ENCODE peak calls at places on chromosomes 6 and 20, in five cellular contexts. S is H1, M is GM12878, Y is K562, V is HepG2. C is an unnamed sample.

GRCh38 chr6:148548065-148548748 is 198.6 kb upstream of the UST start:
- DNase-seq in S (no peak), M (no peak), Y (no peak), V (no peak), C (no peak)

GRCh38 chr6:465531-466348 is 74.2 kb downstream of the IRF4 start:
- DNase-seq in S (no peak), M (no peak), Y (no peak), V (no peak), C (no peak)

GRCh38 chr6:34901930-34902329 is 12.9 kb downstream of the ANKS1A start:
- DNase-seq in S (no peak), M (no peak), Y (no peak), V (no peak), C (no peak)

GRCh38 chr6:165404703-165405102 is 95.3 kb upstream of the C6orf118 start:
- DNase-seq in S (no peak), M (no peak), Y (no peak), V (no peak), C (no peak)

GRCh38 chr6:169109821-169110220 is 143.8 kb downstream of the THBS2 start:
- DNase-seq in S (no peak), M (no peak), Y (no peak), V (no peak), C (no peak)

GRCh38 chr20:36061754-36062153 is 92.8 kb upstream of the EPB41L1 start:
- DNase-seq in S (no peak), M (no peak), Y (no peak), V (no peak), C (no peak)

GRCh38 chr20:25071722-25072121 is 10.2 kb downstream of the VSX1 start:
- DNase-seq in S (peak), M (no peak), Y (no peak), V (peak), C (no peak)

GRCh38 chr6:57267586-57268293 is 45.6 kb upstream of the RAB23 start:
- DNase-seq in S (peak), M (peak), Y (peak), V (peak), C (peak)

GRCh38 chr20:62623488-62624324 is 18.6 kb upstream of the SLCO4A1 start:
- DNase-seq in S (peak), M (peak), Y (peak), V (peak), C (peak)

GRCh38 chr6:52749546-52750152 is 13.6 kb downstream of the GSTA2 start:
- DNase-seq in S (no peak), M (no peak), Y (peak), V (no peak), C (no peak)

GRCh38 chr6:11273406-11274065 is 41.1 kb upstream of the NEDD9 start:
- DNase-seq in S (no peak), M (no peak), Y (no peak), V (no peak), C (no peak)

GRCh38 chr20:10802201-10802600 is 128.4 kb upstream of the JAG1 start:
- DNase-seq in S (no peak), M (no peak), Y (no peak), V (no peak), C (no peak)

GRCh38 chr20:16916165-16916564 is 168.0 kb downstream of the OTOR start:
- DNase-seq in S (no peak), M (no peak), Y (no peak), V (no peak), C (no peak)
- TF ChIP-seq YY1 in S (no peak), M (no peak), Y (no peak), V (no peak), C (no peak)

GRCh38 chr20:1392693-1393506 is at the start of gene FKBP1A:
- DNase-seq in S (peak), M (peak), Y (peak), V (peak), C (peak)
- TF ChIP-seq POLR2A in S (peak), M (peak), Y (peak), V (peak), C (peak)

DNA sequence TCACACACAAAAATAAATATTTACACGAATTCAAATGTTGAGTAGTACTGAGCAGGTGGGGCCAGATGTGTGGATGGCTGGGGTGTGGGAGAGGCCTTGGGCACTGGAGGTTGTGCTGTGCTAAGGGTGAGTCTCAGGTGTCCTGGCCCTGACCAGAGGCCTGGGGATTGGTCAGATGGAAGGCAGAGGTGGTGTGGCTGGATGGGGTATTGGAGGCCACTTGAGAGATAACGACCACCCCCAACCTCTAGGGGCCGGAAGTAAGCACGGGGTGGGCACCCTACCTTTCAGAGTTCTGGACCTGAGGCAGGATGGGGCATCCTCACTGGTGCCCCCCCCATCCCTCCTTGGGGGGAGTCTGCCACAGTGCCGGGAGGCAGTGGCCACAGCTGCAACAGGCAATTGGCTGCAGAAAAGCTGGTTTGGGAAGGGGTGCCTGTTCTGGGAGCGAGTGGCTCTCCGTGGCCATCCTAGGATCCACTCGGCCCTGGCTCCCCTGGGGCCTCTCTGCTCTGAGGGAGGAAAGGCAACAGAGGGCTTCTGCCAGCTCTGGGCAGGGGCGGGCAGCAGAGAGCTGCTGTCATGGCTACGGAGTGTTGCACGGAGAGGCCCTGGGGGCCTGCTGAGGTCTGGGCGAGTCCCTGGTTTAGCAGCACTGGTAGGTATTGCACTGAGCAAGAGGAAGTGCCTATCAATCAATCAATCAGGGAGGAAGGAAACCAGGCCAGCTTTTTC is 87.6 kb downstream of the ASXL1 start:
- DNase-seq in S (no peak), M (no peak), Y (no peak), V (no peak), C (no peak)
- TF ChIP-seq YY1 in S (no peak), M (no peak), Y (no peak), V (peak), C (no peak)

GRCh38 chr20:63973636-63974401 is 4.1 kb upstream of the ZNF512B start:
- DNase-seq in S (peak), M (no peak), Y (peak), V (peak), C (peak)
- TF ChIP-seq POLR2A in S (no peak), M (peak), Y (no peak), V (no peak), C (no peak)

GRCh38 chr6:116370328-116370716 is 425 bp upstream of the DSE start:
- DNase-seq in S (no peak), M (no peak), Y (no peak), V (no peak), C (peak)
- TF ChIP-seq YY1 in S (no peak), M (no peak), Y (no peak), V (no peak), C (no peak)

GRCh38 chr20:58907481-58908137 is 55.1 kb downstream of the GNAS start:
- DNase-seq in S (no peak), M (peak), Y (peak), V (peak), C (no peak)
- TF ChIP-seq POLR2A in S (no peak), M (peak), Y (no peak), V (no peak), C (no peak)

DNA sequence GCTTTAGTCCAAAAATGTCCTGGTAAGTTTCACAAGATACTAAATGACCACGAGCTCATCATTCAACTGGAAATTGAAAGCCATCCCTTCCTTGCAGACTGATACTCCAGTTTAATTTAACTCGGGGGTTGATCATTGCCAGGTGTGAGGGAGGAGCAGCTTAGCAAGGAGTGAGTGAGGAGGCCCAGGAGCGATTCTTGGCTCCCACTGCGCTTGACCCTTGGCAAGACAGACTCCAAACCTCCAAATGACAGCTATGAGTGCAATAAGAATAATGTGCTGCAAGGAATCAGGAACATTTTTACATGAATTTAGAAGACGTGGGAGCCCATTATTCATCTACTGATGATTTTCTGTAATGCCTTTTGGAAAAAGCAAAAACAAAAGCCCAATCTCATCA is 64.9 kb downstream of the LAMA4 start:
- DNase-seq in S (no peak), M (no peak), Y (no peak), V (no peak), C (no peak)
- TF ChIP-seq YY1 in S (no peak), M (no peak), Y (no peak), V (no peak), C (no peak)

DNA sequence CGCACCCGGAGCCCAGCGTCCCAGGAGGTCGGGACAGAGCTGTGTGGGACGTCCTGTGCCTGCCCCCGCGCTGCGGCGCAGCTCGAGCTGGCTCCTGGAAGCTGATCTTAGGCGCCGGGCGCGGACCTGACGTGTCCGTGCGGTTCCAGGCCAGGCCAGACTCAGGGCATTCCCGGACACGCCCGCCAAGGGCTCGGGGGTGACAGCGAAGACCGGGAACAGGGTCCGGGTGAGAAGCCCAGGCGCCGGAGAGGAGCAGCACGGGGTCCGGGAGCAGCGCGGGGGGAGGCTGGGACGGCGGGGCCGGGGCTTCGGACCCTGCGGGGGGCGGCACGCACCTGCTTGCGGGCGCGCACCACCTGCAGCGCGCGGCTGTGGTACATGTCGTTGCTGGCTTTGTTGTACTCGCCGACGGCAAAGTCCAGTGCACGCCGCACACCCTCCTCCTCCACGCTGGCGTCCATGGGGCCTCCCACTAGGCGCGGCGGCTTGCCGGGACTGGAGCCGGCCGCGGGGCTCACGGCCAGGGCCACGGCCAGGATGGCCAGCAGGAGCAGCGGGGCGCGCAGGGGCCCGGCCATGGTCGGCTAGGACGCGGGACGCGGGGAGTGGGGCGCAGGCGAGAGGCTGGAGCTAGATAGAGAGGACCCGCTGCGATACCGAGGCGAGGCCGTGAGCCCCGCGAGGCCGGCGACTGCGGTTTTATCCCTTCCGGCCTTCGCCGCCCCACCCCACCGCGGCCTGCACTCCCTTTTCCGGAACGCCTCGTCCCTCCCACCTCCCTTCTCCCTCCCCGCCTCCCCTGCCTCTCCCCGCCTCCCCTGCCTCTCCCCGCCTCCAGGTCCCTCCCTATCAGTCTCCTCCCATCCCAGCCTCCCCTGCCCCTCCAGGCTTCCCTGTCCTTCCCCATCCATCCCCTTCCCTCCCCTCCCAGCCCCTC is at the start of gene CST3:
- DNase-seq in S (peak), M (no peak), Y (peak), V (peak), C (peak)
- TF ChIP-seq POLR2A in S (peak), M (peak), Y (peak), V (peak), C (peak)

DNA sequence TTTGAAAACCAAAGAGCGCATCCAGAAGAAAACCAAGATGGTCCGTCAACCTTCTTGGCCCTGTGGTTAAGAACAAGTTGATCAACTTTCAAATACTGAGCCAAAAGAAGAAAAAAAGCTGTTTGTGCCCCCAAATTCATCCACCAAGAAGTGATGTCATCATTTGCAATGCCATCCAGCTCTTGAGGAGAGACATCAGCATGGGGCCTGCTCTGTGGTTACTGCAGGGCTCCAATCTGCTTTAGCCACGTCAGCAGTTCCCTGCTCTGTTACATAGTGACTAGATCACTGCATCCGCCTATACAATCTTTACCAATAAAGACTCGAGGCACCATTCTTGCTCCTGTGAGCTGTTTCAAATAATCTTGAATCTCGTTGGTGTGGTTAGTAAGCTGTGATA is 75.0 kb upstream of the BLCAP start:
- DNase-seq in S (no peak), M (no peak), Y (no peak), V (no peak), C (no peak)
- TF ChIP-seq YY1 in S (no peak), M (no peak), Y (no peak), V (no peak), C (no peak)